ENCODE peak calls at places on chromosomes 16 and 17, in four cellular contexts. N is Panc1; T is effector memory CD8-positive, alpha-beta T cell; Q is central memory CD8-positive, alpha-beta T cell. O is an unnamed sample.

GRCh38 chr17:45692661-45693060 is 91.5 kb upstream of the CRHR1 start:
- ATAC-seq in N (no peak), T (no peak), Q (no peak), O (no peak)

GRCh38 chr16:80517846-80518245 is 22.9 kb upstream of the DYNLRB2 start:
- ATAC-seq in N (no peak), T (no peak), Q (no peak), O (no peak)

GRCh38 chr17:40097931-40098845 is 2.2 kb downstream of the NR1D1 start:
- ATAC-seq in N (no peak), T (no peak), Q (no peak), O (peak; percentile 11)

GRCh38 chr17:56773124-56773523 is 60.6 kb downstream of the C17orf67 start:
- ATAC-seq in N (no peak), T (no peak), Q (no peak), O (no peak)

GRCh38 chr16:69865701-69866100 is 85.4 kb upstream of the CLEC18A start:
- ATAC-seq in N (no peak), T (no peak), Q (no peak), O (no peak)

GRCh38 chr17:33385133-33385532 is 92.0 kb upstream of the ASIC2 start:
- ATAC-seq in N (no peak), T (no peak), Q (no peak), O (no peak)

GRCh38 chr16:26645629-26646028 is 421.1 kb upstream of the C16orf82 start:
- ATAC-seq in N (no peak), T (peak; percentile 79), Q (no peak), O (no peak)

GRCh38 chr17:66386789-66387351 is 84.5 kb downstream of the PRKCA start:
- ATAC-seq in N (no peak), T (no peak), Q (no peak), O (no peak)

GRCh38 chr16:29987371-29988085 is 7.9 kb downstream of the HIRIP3 start:
- ATAC-seq in N (no peak), T (no peak), Q (no peak), O (no peak)

GRCh38 chr17:75059369-75060345 is 12.6 kb downstream of the KCTD2 start:
- ATAC-seq in N (peak; percentile 78), T (no peak), Q (no peak), O (peak; percentile 87)

GRCh38 chr16:57736419-57737281 is 1.1 kb downstream of the KATNB1 start:
- ATAC-seq in N (no peak), T (no peak), Q (no peak), O (no peak)

GRCh38 chr16:24984903-24985675 is 30.1 kb downstream of the ARHGAP17 start:
- ATAC-seq in N (no peak), T (no peak), Q (no peak), O (no peak)

GRCh38 chr16:86611517-86611840 is 33.1 kb downstream of the FOXL1 start:
- ATAC-seq in N (no peak), T (no peak), Q (no peak), O (no peak)

GRCh38 chr17:77995146-77995852 is 36.8 kb downstream of the TNRC6C start:
- ATAC-seq in N (no peak), T (no peak), Q (no peak), O (peak; percentile 70)

GRCh38 chr17:31318298-31319190 is 2.9 kb downstream of the EVI2A start:
- ATAC-seq in N (no peak), T (peak; percentile 23), Q (peak; percentile 12), O (peak; percentile 84)

GRCh38 chr17:67980456-67980855 is 15.8 kb downstream of the C17orf58 start:
- ATAC-seq in N (peak; percentile 42), T (no peak), Q (no peak), O (no peak)

GRCh38 chr16:88537864-88538263 is 32.3 kb upstream of the ZC3H18 start:
- ATAC-seq in N (no peak), T (no peak), Q (no peak), O (no peak)

GRCh38 chr16:969508-970378 is 1.0 kb downstream of the LMF1 start:
- ATAC-seq in N (peak; percentile 25), T (no peak), Q (no peak), O (no peak)

GRCh38 chr16:58501242-58502131 is 1.5 kb downstream of the NDRG4 start:
- ATAC-seq in N (no peak), T (peak; percentile 55), Q (no peak), O (peak; percentile 7)

GRCh38 chr17:63966646-63967265 is 6.0 kb downstream of the SCN4A start:
- ATAC-seq in N (no peak), T (peak; percentile 99), Q (peak; percentile 97), O (no peak)

GRCh38 chr16:86317617-86318021 is 192.7 kb upstream of the FOXF1 start:
- ATAC-seq in N (no peak), T (no peak), Q (no peak), O (no peak)

GRCh38 chr17:39903158-39903884 is 15.1 kb downstream of the GSDMB start:
- ATAC-seq in N (no peak), T (peak; percentile 75), Q (peak; percentile 73), O (no peak)

GRCh38 chr16:6966925-6967324 is 365.7 kb upstream of the RBFOX1 start:
- ATAC-seq in N (no peak), T (no peak), Q (no peak), O (no peak)

O was measured in gastroesophageal sphincter.